ENCODE peak calls at places on chromosomes 12 and 14, in four cellular contexts. T is left lung; W is gastrocnemius medialis; B is CD8-positive, alpha-beta memory T cell. V is an unnamed sample. For H3K4me1 and H3K36me3, the result is how much of the 10 kb centered on the place peaks cover.

GRCh38 chr12:109625749-109626377 is 52.3 kb downstream of the MVK start:
- DNase-seq in T (no peak), W (no peak), B (no peak), V (no peak)

GRCh38 chr12:126752021-126752420 is 1514.9 kb upstream of the TMEM132C start:
- DNase-seq in T (no peak), W (no peak), B (no peak), V (no peak)

GRCh38 chr12:60012659-60013058 is 416.8 kb downstream of the SLC16A7 start:
- DNase-seq in T (no peak), W (no peak), B (no peak), V (no peak)

GRCh38 chr12:88658009-88658408 is 77.7 kb upstream of the KITLG start:
- DNase-seq in T (no peak), W (no peak), B (no peak), V (no peak)

GRCh38 chr12:69534389-69534822 is 50.9 kb upstream of the CCT2 start:
- DNase-seq in T (peak), W (peak), B (no peak), V (no peak)

GRCh38 chr12:46371718-46372130 is 849 bp downstream of the SLC38A2 start:
- DNase-seq in T (peak), W (peak), B (peak), V (peak)

GRCh38 chr12:95130096-95130495 is 56.7 kb upstream of the NR2C1 start:
- DNase-seq in T (no peak), W (no peak), B (no peak), V (no peak)

GRCh38 chr14:71780075-71780474 is 152.2 kb upstream of the RGS6 start:
- DNase-seq in T (no peak), W (no peak), B (no peak), V (no peak)

GRCh38 chr14:39433452-39433813 is 1.2 kb upstream of the FBXO33 start:
- DNase-seq in T (no peak), W (no peak), B (no peak), V (no peak)

GRCh38 chr14:62289471-62289870 is 527.3 kb downstream of the SNAPC1 start:
- DNase-seq in T (no peak), W (no peak), B (no peak), V (no peak)

GRCh38 chr14:21405097-21405496 is 21.3 kb upstream of the SUPT16H start:
- DNase-seq in T (no peak), W (no peak), B (no peak), V (no peak)

DNA sequence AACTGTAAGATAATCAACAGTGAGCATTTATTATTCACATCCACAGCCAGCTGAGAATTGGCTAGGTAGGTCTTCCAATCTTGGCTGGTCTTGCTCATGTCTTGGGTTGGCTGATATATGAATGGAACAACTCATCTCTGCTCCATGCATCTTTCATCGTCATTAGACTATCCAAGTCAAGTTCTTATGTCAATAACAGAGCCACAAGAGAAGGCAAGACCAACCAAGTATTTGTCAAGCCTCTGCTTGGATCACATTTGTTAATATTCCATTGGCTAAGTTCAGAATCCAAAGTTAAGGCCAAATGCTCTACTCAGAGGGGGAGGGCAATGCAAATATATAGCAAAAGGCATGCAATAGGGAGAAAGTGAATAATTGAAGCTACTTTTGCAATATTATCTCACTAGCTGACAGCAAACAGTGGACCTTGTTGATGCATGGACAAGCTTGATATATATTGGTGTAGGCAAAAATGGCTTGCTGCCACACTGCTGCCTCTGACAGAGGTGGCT is 53.1 kb downstream of the WASHC3 start:
- DNase-seq in T (no peak), W (no peak), B (no peak), V (no peak)
- H3K4me1 ChIP-seq in T (under half), W (under half), B (under half), V (under half)

GRCh38 chr12:11824069-11824468 is 174.6 kb downstream of the ETV6 start:
- DNase-seq in T (no peak), W (no peak), B (no peak), V (no peak)

GRCh38 chr12:11821386-11821785 is 171.9 kb downstream of the ETV6 start:
- DNase-seq in T (no peak), W (no peak), B (no peak), V (no peak)

GRCh38 chr12:11823593-11823992 is 174.1 kb downstream of the ETV6 start:
- DNase-seq in T (no peak), W (no peak), B (no peak), V (no peak)

GRCh38 chr12:11822071-11822818 is 172.8 kb downstream of the ETV6 start:
- DNase-seq in T (no peak), W (no peak), B (no peak), V (peak)

GRCh38 chr12:11823043-11823442 is 173.6 kb downstream of the ETV6 start:
- DNase-seq in T (no peak), W (no peak), B (no peak), V (no peak)
- H3K27ac ChIP-seq in T (peak), W (no peak), B (no peak), V (no peak)

DNA sequence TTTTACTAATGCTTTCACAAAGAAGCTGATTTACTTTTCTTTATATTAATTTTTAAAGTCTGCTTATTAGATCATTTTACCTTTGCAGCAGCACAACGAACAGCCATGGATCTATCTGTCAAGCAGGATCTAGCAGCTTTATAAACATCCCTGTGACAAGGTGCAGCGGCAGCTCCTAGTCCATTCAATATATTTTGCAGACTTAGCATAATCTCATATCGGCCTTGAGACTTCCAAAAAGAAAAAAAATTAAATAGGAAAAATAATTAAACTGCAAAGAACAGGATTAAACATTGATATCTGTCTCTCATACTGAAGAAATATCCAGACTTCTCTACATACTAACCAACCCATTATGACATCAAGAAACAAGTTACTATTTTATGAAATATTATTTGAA is 25.2 kb downstream of the HEATR5A start:
- DNase-seq in T (no peak), W (no peak), B (no peak), V (no peak)
- H3K36me3 ChIP-seq in T (under half), W (half or more), B (under half), V (under half)

DNA sequence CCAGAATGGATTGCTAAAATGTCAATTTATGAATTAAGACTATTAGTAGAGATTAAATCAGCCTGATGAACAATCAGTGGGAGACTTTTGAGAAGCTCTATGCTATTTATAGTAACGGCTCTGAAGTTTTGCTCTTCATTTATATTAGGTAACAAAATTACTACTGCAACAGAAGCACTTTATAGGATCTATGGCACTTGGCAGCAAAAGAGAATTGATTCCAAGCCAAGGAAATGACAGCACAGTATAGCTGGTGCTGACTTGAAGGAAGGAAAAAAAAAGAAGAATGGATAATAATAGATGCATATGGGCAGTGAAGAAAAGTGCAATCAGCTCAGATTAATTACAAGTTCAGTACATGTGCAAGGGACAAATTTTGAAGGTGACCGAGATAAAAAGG is 228.2 kb upstream of the PPFIA2 start:
- DNase-seq in T (no peak), W (no peak), B (no peak), V (no peak)
- H3K4me1 ChIP-seq in T (under half), W (under half), B (under half), V (under half)

DNA sequence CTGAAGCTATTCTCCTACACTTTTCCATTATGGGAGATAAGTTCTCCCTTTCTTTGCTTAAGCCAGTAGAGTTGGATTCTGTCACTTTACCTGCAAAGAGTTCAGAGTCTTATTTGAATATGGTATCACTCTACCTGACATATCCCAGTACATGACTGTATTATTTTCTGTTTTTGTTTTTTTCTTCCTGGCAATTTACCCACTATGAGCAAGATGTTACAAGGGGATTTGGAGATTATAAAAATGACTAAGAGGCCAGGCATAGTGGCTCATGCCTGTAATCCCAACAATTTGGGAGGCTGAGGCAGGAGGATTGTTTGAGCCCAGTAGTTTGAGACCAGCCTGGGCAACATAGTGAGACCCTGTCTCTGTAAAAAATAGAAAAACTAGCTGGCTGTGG is 46.4 kb upstream of the CHST11 start:
- DNase-seq in T (no peak), W (no peak), B (no peak), V (no peak)
- H3K27ac ChIP-seq in T (no peak), W (no peak), B (no peak), V (no peak)

GRCh38 chr12:49794811-49795653 is 33.2 kb downstream of the NCKAP5L start:
- DNase-seq in T (no peak), W (no peak), B (no peak), V (no peak)
- H3K36me3 ChIP-seq in T (under half), W (under half), B (under half), V (under half)

DNA sequence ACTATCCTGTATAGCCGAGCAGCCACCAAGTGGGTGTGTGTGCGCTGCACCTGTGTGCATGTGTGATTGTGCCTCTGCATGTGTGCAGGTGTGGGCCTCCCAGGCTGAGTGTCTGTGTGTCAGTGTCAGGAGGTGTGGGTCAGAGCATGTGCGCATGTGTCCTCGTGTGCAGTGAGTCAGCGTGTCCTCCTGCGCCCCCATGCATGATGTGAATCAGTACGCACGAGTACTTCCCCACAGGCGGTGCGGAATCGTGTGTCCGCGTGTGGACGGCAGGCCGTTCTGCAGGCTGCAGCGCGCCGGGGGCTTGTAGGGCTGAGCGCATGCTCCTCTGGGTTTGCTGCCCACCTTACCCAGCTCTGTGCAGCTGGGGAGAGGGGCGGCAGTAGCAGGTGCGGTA is 34.2 kb downstream of the DTX1 start:
- DNase-seq in T (no peak), W (no peak), B (no peak), V (no peak)
- H3K4me1 ChIP-seq in T (under half), W (under half), B (half or more), V (under half)

DNA sequence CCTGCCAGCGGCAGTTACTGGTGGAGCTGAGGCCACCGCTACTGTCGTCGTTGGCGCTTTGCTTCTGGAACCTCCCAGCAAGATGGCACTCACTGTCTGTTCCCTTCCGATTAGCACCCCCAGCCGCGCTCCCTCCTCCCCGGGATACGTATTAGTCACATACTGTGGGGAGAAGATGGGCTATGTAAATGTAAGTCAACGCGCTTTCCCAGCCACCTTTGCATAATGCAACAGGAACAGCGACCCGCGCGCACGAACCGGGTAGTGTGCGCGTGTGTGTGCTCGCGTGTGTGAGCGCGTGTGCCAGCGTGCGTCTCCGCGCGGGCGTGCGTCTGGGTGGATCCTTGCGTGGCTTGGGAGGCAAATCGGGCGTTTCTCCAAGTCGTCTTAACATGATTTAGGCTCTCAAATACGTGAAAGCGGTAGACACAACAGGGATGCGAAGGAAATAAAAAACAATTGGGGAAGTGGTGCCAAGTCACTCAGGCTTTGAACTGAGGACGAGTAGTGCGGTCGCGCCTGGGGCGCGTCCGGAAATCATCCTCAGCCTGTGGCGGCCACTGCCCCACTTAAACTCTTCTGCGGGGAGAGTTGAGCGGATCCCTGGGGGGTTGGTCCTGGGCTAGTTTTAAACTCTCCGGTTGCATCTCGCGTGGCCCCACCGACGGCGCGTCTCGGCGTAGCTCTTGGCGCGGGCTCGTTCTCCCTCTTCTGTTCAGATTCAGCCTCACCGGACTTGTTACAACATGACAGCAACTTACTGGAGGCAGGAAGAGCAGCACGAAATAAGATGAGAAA is 1.8 kb downstream of the FLRT2 start:
- DNase-seq in T (peak), W (peak), B (no peak), V (peak)
- H3K27ac ChIP-seq in T (peak), W (peak), B (no peak), V (peak)

V was measured in right lobe of liver.